ENCODE peak calls at places on chromosomes 7 and 10, in nine cellular contexts. One of them, this sample, is unnamed.

GRCh38 chr7:149427096-149427680 is 33.7 kb downstream of the ZNF777 start:
- DNase-seq in IMR-90: no peak
- DNase-seq in adrenal gland: no peak
- DNase-seq in suprapubic skin: no peak
- DNase-seq in prostate gland: no peak
- DNase-seq in spleen: no peak
- DNase-seq in transverse colon: no peak
- DNase-seq in A549: no peak
- DNase-seq in tibial nerve: no peak
- DNase-seq in this sample: no peak

GRCh38 chr7:91142743-91143142 is 121.5 kb upstream of the FZD1 start:
- DNase-seq in spleen: no peak
- DNase-seq in prostate gland: no peak
- DNase-seq in transverse colon: no peak
- DNase-seq in suprapubic skin: no peak
- DNase-seq in adrenal gland: no peak
- DNase-seq in A549: no peak
- DNase-seq in IMR-90: no peak
- DNase-seq in tibial nerve: no peak
- DNase-seq in this sample: no peak

GRCh38 chr7:23445326-23445725 is 25.0 kb downstream of the IGF2BP3 start:
- DNase-seq in adrenal gland: no peak
- DNase-seq in transverse colon: no peak
- DNase-seq in prostate gland: no peak
- DNase-seq in A549: no peak
- DNase-seq in suprapubic skin: no peak
- DNase-seq in spleen: no peak
- DNase-seq in IMR-90: peak; percentile 45
- DNase-seq in tibial nerve: no peak
- DNase-seq in this sample: no peak

GRCh38 chr10:1627945-1628344 is 109.4 kb downstream of the ADARB2 start:
- DNase-seq in IMR-90: no peak
- DNase-seq in tibial nerve: no peak
- DNase-seq in transverse colon: no peak
- DNase-seq in suprapubic skin: no peak
- DNase-seq in adrenal gland: no peak
- DNase-seq in A549: no peak
- DNase-seq in prostate gland: no peak
- DNase-seq in spleen: no peak
- DNase-seq in this sample: no peak

GRCh38 chr7:44283381-44284211 is 41.8 kb downstream of the CAMK2B start:
- DNase-seq in prostate gland: no peak
- DNase-seq in suprapubic skin: peak; percentile 63
- DNase-seq in A549: no peak
- DNase-seq in tibial nerve: peak; percentile 6
- DNase-seq in transverse colon: peak; percentile 3
- DNase-seq in spleen: peak; percentile 60
- DNase-seq in adrenal gland: peak; percentile 10
- DNase-seq in IMR-90: no peak
- DNase-seq in this sample: no peak

GRCh38 chr10:49571419-49571818 is 32.5 kb upstream of the ERCC6 start:
- DNase-seq in suprapubic skin: no peak
- DNase-seq in prostate gland: no peak
- DNase-seq in tibial nerve: no peak
- DNase-seq in adrenal gland: no peak
- DNase-seq in A549: no peak
- DNase-seq in spleen: no peak
- DNase-seq in transverse colon: no peak
- DNase-seq in IMR-90: peak; percentile 20
- DNase-seq in this sample: no peak

GRCh38 chr10:84966708-84967441 is 638.5 kb downstream of the CCSER2 start:
- DNase-seq in adrenal gland: no peak
- DNase-seq in spleen: no peak
- DNase-seq in A549: no peak
- DNase-seq in prostate gland: no peak
- DNase-seq in suprapubic skin: no peak
- DNase-seq in IMR-90: no peak
- DNase-seq in transverse colon: no peak
- DNase-seq in tibial nerve: no peak
- DNase-seq in this sample: no peak

GRCh38 chr10:124875596-124875995 is 66.3 kb upstream of the ZRANB1 start:
- DNase-seq in A549: peak; percentile 39
- DNase-seq in transverse colon: no peak
- DNase-seq in spleen: no peak
- DNase-seq in adrenal gland: no peak
- DNase-seq in IMR-90: peak; percentile 46
- DNase-seq in tibial nerve: no peak
- DNase-seq in suprapubic skin: no peak
- DNase-seq in prostate gland: no peak
- DNase-seq in this sample: no peak

GRCh38 chr7:7565746-7566650 is 686 bp upstream of the MIOS start:
- DNase-seq in spleen: peak; percentile 81
- DNase-seq in tibial nerve: no peak
- DNase-seq in transverse colon: peak; percentile 25
- DNase-seq in prostate gland: no peak
- DNase-seq in IMR-90: no peak
- DNase-seq in adrenal gland: peak; percentile 33
- DNase-seq in suprapubic skin: no peak
- DNase-seq in A549: no peak
- DNase-seq in this sample: peak; percentile 42

GRCh38 chr10:117373848-117374505 is 1.3 kb downstream of the PDZD8 start:
- DNase-seq in transverse colon: peak; percentile 59
- DNase-seq in A549: peak; percentile 43
- DNase-seq in suprapubic skin: peak; percentile 86
- DNase-seq in tibial nerve: no peak
- DNase-seq in spleen: peak; percentile 88
- DNase-seq in IMR-90: peak; percentile 51
- DNase-seq in prostate gland: peak; percentile 25
- DNase-seq in adrenal gland: peak; percentile 52
- DNase-seq in this sample: peak; percentile 62

GRCh38 chr7:97868788-97869187 is 3.4 kb downstream of the ASNS start:
- DNase-seq in tibial nerve: no peak
- DNase-seq in transverse colon: no peak
- DNase-seq in suprapubic skin: no peak
- DNase-seq in spleen: no peak
- DNase-seq in prostate gland: no peak
- DNase-seq in A549: no peak
- DNase-seq in IMR-90: no peak
- DNase-seq in adrenal gland: no peak
- DNase-seq in this sample: no peak

GRCh38 chr7:123022576-123022975 is 27.1 kb upstream of the TAS2R16 start:
- DNase-seq in suprapubic skin: no peak
- DNase-seq in tibial nerve: no peak
- DNase-seq in adrenal gland: no peak
- DNase-seq in prostate gland: no peak
- DNase-seq in IMR-90: no peak
- DNase-seq in A549: no peak
- DNase-seq in spleen: no peak
- DNase-seq in transverse colon: no peak
- DNase-seq in this sample: no peak

GRCh38 chr7:144869072-144869471 is 33.2 kb upstream of the TPK1 start:
- DNase-seq in spleen: no peak
- DNase-seq in prostate gland: no peak
- DNase-seq in tibial nerve: no peak
- DNase-seq in IMR-90: no peak
- DNase-seq in suprapubic skin: no peak
- DNase-seq in A549: no peak
- DNase-seq in transverse colon: no peak
- DNase-seq in adrenal gland: no peak
- DNase-seq in this sample: no peak

GRCh38 chr10:96125142-96125515 is 5.0 kb upstream of the ZNF518A start:
- DNase-seq in prostate gland: no peak
- DNase-seq in suprapubic skin: no peak
- DNase-seq in tibial nerve: no peak
- DNase-seq in transverse colon: no peak
- DNase-seq in IMR-90: peak; percentile 44
- DNase-seq in A549: no peak
- DNase-seq in spleen: no peak
- DNase-seq in adrenal gland: no peak
- DNase-seq in this sample: no peak

GRCh38 chr7:148541891-148542504 is 48.6 kb upstream of the C7orf33 start:
- DNase-seq in IMR-90: no peak
- DNase-seq in tibial nerve: no peak
- DNase-seq in A549: no peak
- DNase-seq in adrenal gland: no peak
- DNase-seq in spleen: no peak
- DNase-seq in transverse colon: no peak
- DNase-seq in suprapubic skin: no peak
- DNase-seq in prostate gland: no peak
- DNase-seq in this sample: no peak

GRCh38 chr10:43221419-43222293 is 45.2 kb downstream of the RASGEF1A start:
- DNase-seq in suprapubic skin: no peak
- DNase-seq in prostate gland: no peak
- DNase-seq in tibial nerve: no peak
- DNase-seq in adrenal gland: no peak
- DNase-seq in IMR-90: no peak
- DNase-seq in transverse colon: peak; percentile 8
- DNase-seq in spleen: peak; percentile 72
- DNase-seq in A549: no peak
- DNase-seq in this sample: no peak

DNA sequence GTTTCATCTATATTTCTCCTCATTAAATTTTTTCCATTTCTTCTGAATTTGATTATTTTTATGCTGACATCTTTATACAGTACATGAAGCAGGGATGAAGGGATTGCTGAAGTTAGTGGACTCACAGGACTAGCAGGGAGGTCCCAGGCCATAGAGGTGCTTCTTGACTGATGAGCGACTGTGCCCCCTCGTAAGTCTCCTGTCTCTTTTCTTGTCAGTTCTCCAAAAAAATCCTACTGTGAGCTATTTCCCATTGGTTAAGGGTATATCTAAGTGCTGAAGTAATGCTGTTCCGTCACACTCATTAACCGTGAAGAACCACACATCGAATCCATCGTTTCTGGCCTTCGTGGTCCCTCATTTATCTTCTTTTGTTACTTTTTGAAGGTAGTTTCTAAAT is 27.7 kb downstream of the HECW1 start:
- DNase-seq in transverse colon: no peak
- DNase-seq in A549: no peak
- DNase-seq in spleen: no peak
- DNase-seq in IMR-90: no peak
- DNase-seq in suprapubic skin: no peak
- DNase-seq in prostate gland: no peak
- DNase-seq in tibial nerve: no peak
- DNase-seq in adrenal gland: no peak
- DNase-seq in this sample: no peak
- H3K4me1 ChIP-seq in transverse colon: no peaks in the 10 kb centered on the region
- H3K4me1 ChIP-seq in A549: no peaks in the 10 kb centered on the region
- H3K4me1 ChIP-seq in spleen: no peaks in the 10 kb centered on the region
- H3K4me1 ChIP-seq in IMR-90: peaks cover 2% of the 10 kb centered on the region
- H3K4me1 ChIP-seq in suprapubic skin: no peaks in the 10 kb centered on the region
- H3K4me1 ChIP-seq in prostate gland: no peaks in the 10 kb centered on the region
- H3K4me1 ChIP-seq in tibial nerve: no peaks in the 10 kb centered on the region
- H3K4me1 ChIP-seq in adrenal gland: no peaks in the 10 kb centered on the region
- H3K4me1 ChIP-seq in this sample: no peaks in the 10 kb centered on the region

DNA sequence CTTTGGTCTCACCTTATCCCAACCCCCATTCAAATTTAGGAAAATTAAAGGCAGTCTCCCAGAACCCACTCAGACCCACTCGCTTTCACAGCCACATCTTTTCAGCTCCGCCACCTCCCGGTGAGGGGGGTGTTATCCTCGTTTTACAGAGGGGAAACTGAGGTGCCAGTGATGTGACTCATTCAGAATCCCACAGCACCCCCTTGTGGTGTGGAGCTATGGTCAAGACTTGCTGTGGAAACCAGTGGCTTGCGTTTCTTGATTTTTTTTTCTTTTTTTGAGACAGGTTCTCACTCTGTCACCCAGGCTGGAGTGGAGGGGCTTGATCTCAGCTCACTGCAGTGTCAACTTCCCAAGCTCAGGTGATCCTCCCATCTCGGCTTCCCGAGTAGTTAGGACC is 27.6 kb downstream of the SLC35G1 start:
- DNase-seq in A549: peak; percentile 20
- DNase-seq in spleen: no peak
- DNase-seq in suprapubic skin: no peak
- DNase-seq in tibial nerve: no peak
- DNase-seq in adrenal gland: peak; percentile 30
- DNase-seq in transverse colon: peak; percentile 13
- DNase-seq in prostate gland: no peak
- DNase-seq in IMR-90: no peak
- DNase-seq in this sample: no peak
- TF ChIP-seq CTCF in A549: peak; percentile 38
- TF ChIP-seq CTCF in spleen: peak; percentile 33
- TF ChIP-seq CTCF in suprapubic skin: peak; percentile 7
- TF ChIP-seq CTCF in tibial nerve: no peak
- TF ChIP-seq CTCF in adrenal gland: peak; percentile 23
- TF ChIP-seq CTCF in transverse colon: no peak
- TF ChIP-seq CTCF in prostate gland: no peak
- TF ChIP-seq CTCF in IMR-90: peak; percentile 14
- TF ChIP-seq CTCF in this sample: no peak

DNA sequence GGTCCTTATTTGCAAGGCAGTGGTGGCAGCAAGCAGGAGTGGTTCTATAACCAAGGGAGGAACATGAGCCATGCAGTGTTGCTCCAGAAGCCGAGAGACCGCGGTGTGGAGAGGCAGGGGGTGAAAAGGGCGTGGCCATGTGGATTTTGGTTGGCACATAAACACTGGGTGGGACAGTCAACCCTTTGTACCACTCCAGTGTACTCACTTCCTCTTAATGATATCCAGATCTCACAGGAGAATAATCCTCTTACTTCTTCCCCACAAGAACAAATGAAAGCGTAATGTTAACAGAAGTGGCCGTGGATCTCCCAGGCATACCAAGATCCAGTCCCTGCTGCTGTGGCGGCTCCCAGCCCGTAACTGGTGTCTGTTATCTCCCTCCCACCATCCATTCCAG is 42.4 kb downstream of the XRCC2 start:
- DNase-seq in tibial nerve: no peak
- DNase-seq in suprapubic skin: no peak
- DNase-seq in prostate gland: no peak
- DNase-seq in transverse colon: no peak
- DNase-seq in adrenal gland: no peak
- DNase-seq in spleen: no peak
- DNase-seq in A549: no peak
- DNase-seq in IMR-90: no peak
- DNase-seq in this sample: no peak
- TF ChIP-seq POLR2A in tibial nerve: no peak
- TF ChIP-seq POLR2A in suprapubic skin: no peak
- TF ChIP-seq POLR2A in prostate gland: no peak
- TF ChIP-seq POLR2A in transverse colon: no peak
- TF ChIP-seq POLR2A in adrenal gland: no peak
- TF ChIP-seq POLR2A in spleen: no peak
- TF ChIP-seq POLR2A in A549: no peak
- TF ChIP-seq POLR2A in IMR-90: no peak
- TF ChIP-seq POLR2A in this sample: no peak

GRCh38 chr10:13051126-13051694 is 48.8 kb upstream of the OPTN start:
- DNase-seq in spleen: no peak
- DNase-seq in prostate gland: no peak
- DNase-seq in tibial nerve: no peak
- DNase-seq in A549: no peak
- DNase-seq in adrenal gland: no peak
- DNase-seq in suprapubic skin: no peak
- DNase-seq in IMR-90: no peak
- DNase-seq in transverse colon: no peak
- DNase-seq in this sample: no peak

GRCh38 chr10:13053794-13054462 is 46.0 kb upstream of the OPTN start:
- DNase-seq in A549: no peak
- DNase-seq in adrenal gland: no peak
- DNase-seq in prostate gland: peak; percentile 57
- DNase-seq in spleen: no peak
- DNase-seq in suprapubic skin: no peak
- DNase-seq in tibial nerve: no peak
- DNase-seq in IMR-90: no peak
- DNase-seq in transverse colon: no peak
- DNase-seq in this sample: no peak

GRCh38 chr10:13054844-13055243 is 45.1 kb upstream of the OPTN start:
- DNase-seq in IMR-90: no peak
- DNase-seq in prostate gland: no peak
- DNase-seq in adrenal gland: no peak
- DNase-seq in suprapubic skin: no peak
- DNase-seq in spleen: no peak
- DNase-seq in tibial nerve: no peak
- DNase-seq in transverse colon: no peak
- DNase-seq in A549: no peak
- DNase-seq in this sample: no peak

GRCh38 chr10:13056461-13057077 is 43.4 kb upstream of the OPTN start:
- DNase-seq in adrenal gland: no peak
- DNase-seq in prostate gland: no peak
- DNase-seq in suprapubic skin: no peak
- DNase-seq in IMR-90: peak; percentile 16
- DNase-seq in spleen: no peak
- DNase-seq in A549: peak; percentile 23
- DNase-seq in tibial nerve: no peak
- DNase-seq in transverse colon: no peak
- DNase-seq in this sample: no peak
- H3K4me1 ChIP-seq in adrenal gland: no peaks in the 10 kb centered on the region
- H3K4me1 ChIP-seq in prostate gland: no peaks in the 10 kb centered on the region
- H3K4me1 ChIP-seq in suprapubic skin: peaks cover 9% of the 10 kb centered on the region
- H3K4me1 ChIP-seq in IMR-90: no peaks in the 10 kb centered on the region
- H3K4me1 ChIP-seq in spleen: no peaks in the 10 kb centered on the region
- H3K4me1 ChIP-seq in A549: no peaks in the 10 kb centered on the region
- H3K4me1 ChIP-seq in tibial nerve: no peaks in the 10 kb centered on the region
- H3K4me1 ChIP-seq in transverse colon: no peaks in the 10 kb centered on the region
- H3K4me1 ChIP-seq in this sample: no peaks in the 10 kb centered on the region

This sample was measured in stomach.